ENCODE peak calls at places on chromosomes 16 and 17, in seven cellular contexts. One of them, this sample, is unnamed.

GRCh38 chr16:630815-631405 is at the start of gene WFIKKN1:
- DNase-seq in H1: peak; percentile 85
- DNase-seq in mesendoderm: peak; percentile 40
- DNase-seq in IMR-90: no peak
- DNase-seq in H9: peak; percentile 92
- DNase-seq in neuronal stem cell: peak; percentile 93
- DNase-seq in mesenchymal stem cell: no peak
- DNase-seq in this sample: no peak

GRCh38 chr16:20799599-20799998 is 6.7 kb downstream of the ERI2 start:
- DNase-seq in H1: no peak
- DNase-seq in mesendoderm: no peak
- DNase-seq in IMR-90: peak; percentile 44
- DNase-seq in H9: no peak
- DNase-seq in neuronal stem cell: no peak
- DNase-seq in mesenchymal stem cell: peak; percentile 7
- DNase-seq in this sample: no peak

GRCh38 chr16:31428277-31428597 is at the start of gene COX6A2:
- DNase-seq in H1: no peak
- DNase-seq in mesendoderm: no peak
- DNase-seq in IMR-90: no peak
- DNase-seq in H9: no peak
- DNase-seq in neuronal stem cell: no peak
- DNase-seq in mesenchymal stem cell: no peak
- DNase-seq in this sample: no peak

GRCh38 chr17:20063665-20064648 is 54.8 kb downstream of the SPECC1 start:
- DNase-seq in H1: no peak
- DNase-seq in mesendoderm: no peak
- DNase-seq in IMR-90: peak; percentile 87
- DNase-seq in H9: peak; percentile 55
- DNase-seq in neuronal stem cell: no peak
- DNase-seq in mesenchymal stem cell: peak; percentile 53
- DNase-seq in this sample: peak; percentile 34

GRCh38 chr16:1028056-1028455 is 44.5 kb upstream of the SSTR5 start:
- DNase-seq in H1: no peak
- DNase-seq in mesendoderm: no peak
- DNase-seq in IMR-90: no peak
- DNase-seq in H9: no peak
- DNase-seq in neuronal stem cell: no peak
- DNase-seq in mesenchymal stem cell: no peak
- DNase-seq in this sample: no peak

GRCh38 chr16:10688291-10688690 is 6.4 kb downstream of the TEKT5 start:
- DNase-seq in H1: no peak
- DNase-seq in mesendoderm: no peak
- DNase-seq in IMR-90: no peak
- DNase-seq in H9: no peak
- DNase-seq in neuronal stem cell: no peak
- DNase-seq in mesenchymal stem cell: no peak
- DNase-seq in this sample: peak; percentile 54

GRCh38 chr16:57623251-57624043 is 5.0 kb upstream of the ADGRG1 start:
- DNase-seq in H1: peak; percentile 64
- DNase-seq in mesendoderm: peak; percentile 76
- DNase-seq in IMR-90: peak; percentile 52
- DNase-seq in H9: peak; percentile 50
- DNase-seq in neuronal stem cell: no peak
- DNase-seq in mesenchymal stem cell: peak; percentile 27
- DNase-seq in this sample: peak; percentile 93

GRCh38 chr16:68387301-68387700 is 61.0 kb downstream of the SMPD3 start:
- DNase-seq in H1: peak; percentile 74
- DNase-seq in mesendoderm: no peak
- DNase-seq in IMR-90: no peak
- DNase-seq in H9: peak; percentile 95
- DNase-seq in neuronal stem cell: no peak
- DNase-seq in mesenchymal stem cell: no peak
- DNase-seq in this sample: no peak

GRCh38 chr17:17757391-17757791 is 76.1 kb downstream of the RAI1 start:
- DNase-seq in H1: no peak
- DNase-seq in mesendoderm: no peak
- DNase-seq in IMR-90: no peak
- DNase-seq in H9: no peak
- DNase-seq in neuronal stem cell: no peak
- DNase-seq in mesenchymal stem cell: no peak
- DNase-seq in this sample: no peak

GRCh38 chr17:72530409-72530808 is 409.6 kb downstream of the SOX9 start:
- DNase-seq in H1: no peak
- DNase-seq in mesendoderm: no peak
- DNase-seq in IMR-90: no peak
- DNase-seq in H9: no peak
- DNase-seq in neuronal stem cell: no peak
- DNase-seq in mesenchymal stem cell: no peak
- DNase-seq in this sample: no peak

GRCh38 chr17:33016920-33017319 is 25.3 kb downstream of the SPACA3 start:
- DNase-seq in H1: peak; percentile 27
- DNase-seq in mesendoderm: peak; percentile 16
- DNase-seq in IMR-90: no peak
- DNase-seq in H9: peak; percentile 60
- DNase-seq in neuronal stem cell: no peak
- DNase-seq in mesenchymal stem cell: no peak
- DNase-seq in this sample: peak; percentile 10

GRCh38 chr17:13420294-13421277 is 181.1 kb downstream of the HS3ST3A1 start:
- DNase-seq in H1: no peak
- DNase-seq in mesendoderm: no peak
- DNase-seq in IMR-90: peak; percentile 92
- DNase-seq in H9: no peak
- DNase-seq in neuronal stem cell: no peak
- DNase-seq in mesenchymal stem cell: peak; percentile 83
- DNase-seq in this sample: peak; percentile 92

GRCh38 chr17:28180449-28180848 is 138.0 kb downstream of the NLK start:
- DNase-seq in H1: no peak
- DNase-seq in mesendoderm: no peak
- DNase-seq in IMR-90: peak; percentile 69
- DNase-seq in H9: no peak
- DNase-seq in neuronal stem cell: no peak
- DNase-seq in mesenchymal stem cell: peak; percentile 45
- DNase-seq in this sample: no peak

GRCh38 chr17:10797848-10798328 is 6.0 kb downstream of the TMEM238L start:
- DNase-seq in H1: no peak
- DNase-seq in mesendoderm: peak; percentile 21
- DNase-seq in IMR-90: no peak
- DNase-seq in H9: no peak
- DNase-seq in neuronal stem cell: no peak
- DNase-seq in mesenchymal stem cell: no peak
- DNase-seq in this sample: no peak

GRCh38 chr16:53156516-53156915 is 101.7 kb downstream of the CHD9 start:
- DNase-seq in H1: no peak
- DNase-seq in mesendoderm: no peak
- DNase-seq in IMR-90: peak; percentile 45
- DNase-seq in H9: no peak
- DNase-seq in neuronal stem cell: no peak
- DNase-seq in mesenchymal stem cell: no peak
- DNase-seq in this sample: no peak

GRCh38 chr16:53052519-53053501 is at the start of gene CHD9NB:
- DNase-seq in H1: no peak
- DNase-seq in mesendoderm: peak; percentile 49
- DNase-seq in IMR-90: peak; percentile 86
- DNase-seq in H9: no peak
- DNase-seq in neuronal stem cell: no peak
- DNase-seq in mesenchymal stem cell: peak; percentile 89
- DNase-seq in this sample: peak; percentile 27

DNA sequence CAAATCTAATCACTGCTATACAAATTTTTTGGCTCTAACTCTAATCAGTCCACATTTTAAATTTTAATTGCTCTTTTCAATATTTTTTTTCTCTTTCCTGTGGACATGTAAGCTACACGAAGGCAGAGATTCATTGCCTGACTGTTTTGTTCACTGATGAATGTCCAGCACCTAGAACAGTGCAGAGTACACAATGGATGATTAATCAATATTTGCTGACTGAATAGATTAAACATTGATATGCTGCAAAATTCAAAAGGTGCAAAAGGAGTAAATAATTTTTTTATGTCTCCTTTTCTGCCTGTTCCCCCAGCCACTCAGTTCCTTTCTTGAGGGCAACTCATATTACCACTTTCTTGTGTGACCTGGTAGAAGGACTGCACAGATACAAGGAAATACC is 32.8 kb downstream of the SCNN1B start:
- DNase-seq in H1: no peak
- DNase-seq in mesendoderm: no peak
- DNase-seq in IMR-90: no peak
- DNase-seq in H9: no peak
- DNase-seq in neuronal stem cell: no peak
- DNase-seq in mesenchymal stem cell: no peak
- DNase-seq in this sample: no peak
- H3K18ac ChIP-seq in H1: no peak overlapping the region
- H3K18ac ChIP-seq in mesendoderm: no peak overlapping the region
- H3K18ac ChIP-seq in IMR-90: no peak overlapping the region
- H3K18ac ChIP-seq in H9: no peak overlapping the region
- H3K18ac ChIP-seq in neuronal stem cell: no peak overlapping the region
- H3K18ac ChIP-seq in mesenchymal stem cell: no peak overlapping the region
- H3K18ac ChIP-seq in this sample: no peak overlapping the region

GRCh38 chr17:69969897-69970296 is 105.1 kb upstream of the KCNJ16 start:
- DNase-seq in H1: no peak
- DNase-seq in mesendoderm: peak; percentile 16
- DNase-seq in IMR-90: no peak
- DNase-seq in H9: no peak
- DNase-seq in neuronal stem cell: no peak
- DNase-seq in mesenchymal stem cell: no peak
- DNase-seq in this sample: no peak
- H3K4me1 ChIP-seq in H1: no peaks in the 10 kb centered on the region
- H3K4me1 ChIP-seq in mesendoderm: no peaks in the 10 kb centered on the region
- H3K4me1 ChIP-seq in IMR-90: no peaks in the 10 kb centered on the region
- H3K4me1 ChIP-seq in H9: no peaks in the 10 kb centered on the region
- H3K4me1 ChIP-seq in neuronal stem cell: peaks cover 3% of the 10 kb centered on the region
- H3K4me1 ChIP-seq in mesenchymal stem cell: peaks cover 1% of the 10 kb centered on the region
- H3K4me1 ChIP-seq in this sample: no peaks in the 10 kb centered on the region

GRCh38 chr17:79576333-79576732 is 34.5 kb downstream of the RBFOX3 start:
- DNase-seq in H1: no peak
- DNase-seq in mesendoderm: no peak
- DNase-seq in IMR-90: no peak
- DNase-seq in H9: no peak
- DNase-seq in neuronal stem cell: no peak
- DNase-seq in mesenchymal stem cell: no peak
- DNase-seq in this sample: no peak
- H3K18ac ChIP-seq in H1: no peak overlapping the region
- H3K18ac ChIP-seq in mesendoderm: no peak overlapping the region
- H3K18ac ChIP-seq in IMR-90: no peak overlapping the region
- H3K18ac ChIP-seq in H9: no peak overlapping the region
- H3K18ac ChIP-seq in neuronal stem cell: no peak overlapping the region
- H3K18ac ChIP-seq in mesenchymal stem cell: no peak overlapping the region
- H3K18ac ChIP-seq in this sample: no peak overlapping the region

GRCh38 chr17:82450357-82451106 is at the start of gene CYBC1:
- DNase-seq in H1: peak; percentile 95
- DNase-seq in mesendoderm: peak; percentile 93
- DNase-seq in IMR-90: peak; percentile 89
- DNase-seq in H9: peak; percentile 96
- DNase-seq in neuronal stem cell: peak; percentile 92
- DNase-seq in mesenchymal stem cell: peak; percentile 93
- DNase-seq in this sample: peak; percentile 98

GRCh38 chr17:82452162-82452561 is 1.6 kb upstream of the CYBC1 start:
- DNase-seq in H1: no peak
- DNase-seq in mesendoderm: no peak
- DNase-seq in IMR-90: no peak
- DNase-seq in H9: no peak
- DNase-seq in neuronal stem cell: no peak
- DNase-seq in mesenchymal stem cell: no peak
- DNase-seq in this sample: no peak

GRCh38 chr17:82449136-82449882 is 1.2 kb downstream of the CYBC1 start:
- DNase-seq in H1: no peak
- DNase-seq in mesendoderm: peak; percentile 31
- DNase-seq in IMR-90: no peak
- DNase-seq in H9: peak; percentile 71
- DNase-seq in neuronal stem cell: no peak
- DNase-seq in mesenchymal stem cell: no peak
- DNase-seq in this sample: no peak

GRCh38 chr17:82446649-82447048 is 3.9 kb downstream of the CYBC1 start:
- DNase-seq in H1: no peak
- DNase-seq in mesendoderm: no peak
- DNase-seq in IMR-90: no peak
- DNase-seq in H9: no peak
- DNase-seq in neuronal stem cell: no peak
- DNase-seq in mesenchymal stem cell: no peak
- DNase-seq in this sample: no peak

GRCh38 chr17:82449883-82450356 is 632 bp downstream of the CYBC1 start:
- DNase-seq in H1: no peak
- DNase-seq in mesendoderm: no peak
- DNase-seq in IMR-90: no peak
- DNase-seq in H9: no peak
- DNase-seq in neuronal stem cell: no peak
- DNase-seq in mesenchymal stem cell: no peak
- DNase-seq in this sample: no peak
- H3K4me1 ChIP-seq in H1: peaks cover 1% of the 10 kb centered on the region
- H3K4me1 ChIP-seq in mesendoderm: no peaks in the 10 kb centered on the region
- H3K4me1 ChIP-seq in IMR-90: peaks cover 11% of the 10 kb centered on the region
- H3K4me1 ChIP-seq in H9: no peaks in the 10 kb centered on the region
- H3K4me1 ChIP-seq in neuronal stem cell: peaks cover 16% of the 10 kb centered on the region
- H3K4me1 ChIP-seq in mesenchymal stem cell: peaks cover 26% of the 10 kb centered on the region
- H3K4me1 ChIP-seq in this sample: peaks cover 8% of the 10 kb centered on the region

GRCh38 chr16:51542856-51543510 is 391.9 kb upstream of the SALL1 start:
- DNase-seq in H1: no peak
- DNase-seq in mesendoderm: peak; percentile 48
- DNase-seq in IMR-90: no peak
- DNase-seq in H9: no peak
- DNase-seq in neuronal stem cell: peak; percentile 71
- DNase-seq in mesenchymal stem cell: no peak
- DNase-seq in this sample: no peak
- H3K18ac ChIP-seq in H1: peak overlapping the region; percentile 76
- H3K18ac ChIP-seq in mesendoderm: no peak overlapping the region
- H3K18ac ChIP-seq in IMR-90: no peak overlapping the region
- H3K18ac ChIP-seq in H9: no peak overlapping the region
- H3K18ac ChIP-seq in neuronal stem cell: peak overlapping the region; percentile 71
- H3K18ac ChIP-seq in mesenchymal stem cell: no peak overlapping the region
- H3K18ac ChIP-seq in this sample: no peak overlapping the region

DNA sequence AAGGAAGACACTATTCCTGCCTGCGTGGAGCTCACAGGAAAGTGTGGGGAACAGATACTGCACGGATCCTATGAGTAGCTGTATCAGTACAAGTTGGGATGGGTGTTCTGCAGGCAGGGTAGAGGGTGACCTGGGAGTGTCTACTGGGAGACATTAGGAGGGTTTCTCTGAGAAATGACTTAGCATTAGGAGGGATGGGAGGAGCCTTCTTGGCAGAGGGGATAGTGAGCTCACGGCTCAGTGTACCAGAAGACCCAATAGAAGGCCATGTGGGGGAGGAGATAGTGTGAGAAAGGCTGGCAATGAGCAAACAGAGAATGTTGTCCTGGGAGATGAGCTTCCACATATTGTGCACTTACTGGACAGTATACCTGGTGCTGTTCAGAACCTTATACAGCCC is 109.1 kb downstream of the MSI2 start:
- DNase-seq in H1: no peak
- DNase-seq in mesendoderm: no peak
- DNase-seq in IMR-90: no peak
- DNase-seq in H9: no peak
- DNase-seq in neuronal stem cell: no peak
- DNase-seq in mesenchymal stem cell: no peak
- DNase-seq in this sample: no peak
- H3K4me1 ChIP-seq in H1: peaks cover 2% of the 10 kb centered on the region
- H3K4me1 ChIP-seq in mesendoderm: peaks cover 8% of the 10 kb centered on the region
- H3K4me1 ChIP-seq in IMR-90: peaks cover 11% of the 10 kb centered on the region
- H3K4me1 ChIP-seq in H9: peaks cover 8% of the 10 kb centered on the region
- H3K4me1 ChIP-seq in neuronal stem cell: peaks cover 26% of the 10 kb centered on the region
- H3K4me1 ChIP-seq in mesenchymal stem cell: peaks cover 36% of the 10 kb centered on the region
- H3K4me1 ChIP-seq in this sample: peaks cover 14% of the 10 kb centered on the region

This sample was measured in trophoblast cell.